ENCODE peak calls at places on chromosome 18, in nine cellular contexts. L is naive thymus-derived CD4-positive, alpha-beta T cell; M is mesendoderm; A is Panc1; F is cardiac muscle cell; J is thyroid gland; B is WERI-Rb-1; O is IMR-90; I is heart left ventricle. Q is an unnamed sample. For H3K27me3, the result is how much of the 10 kb centered on the place peaks cover.

GRCh38 chr18:58362829-58363231 is 266.1 kb downstream of the ALPK2 start:
- DNase-seq in M (no peak), J (no peak), F (no peak), B (no peak), A (no peak), O (peak), I (no peak), L (no peak), Q (no peak)

GRCh38 chr18:42363446-42363845 is 408.4 kb downstream of the PIK3C3 start:
- DNase-seq in M (peak), O (no peak), B (peak), L (no peak), A (no peak), J (no peak), I (no peak), F (no peak), Q (no peak)

GRCh38 chr18:76956648-76957047 is 134.3 kb downstream of the ZNF236 start:
- DNase-seq in O (no peak), J (no peak), M (no peak), L (no peak), B (no peak), F (no peak), A (no peak), I (no peak), Q (no peak)

GRCh38 chr18:36302676-36303075 is 5.2 kb downstream of the FHOD3 start:
- DNase-seq in L (no peak), I (no peak), J (no peak), A (no peak), B (peak), F (no peak), O (peak), M (no peak), Q (no peak)

GRCh38 chr18:43606800-43607199 is 329.5 kb upstream of the SYT4 start:
- DNase-seq in J (no peak), M (no peak), A (no peak), B (no peak), L (no peak), I (no peak), O (no peak), F (no peak), Q (no peak)

GRCh38 chr18:41145526-41145925 is 809.5 kb upstream of the PIK3C3 start:
- DNase-seq in I (no peak), A (no peak), J (no peak), L (no peak), O (no peak), F (peak), M (no peak), B (no peak), Q (no peak)

GRCh38 chr18:73717570-73717969 is 430.1 kb downstream of the FBXO15 start:
- DNase-seq in L (no peak), J (no peak), O (peak), M (peak), A (peak), B (no peak), F (no peak), I (no peak), Q (no peak)

GRCh38 chr18:8260319-8260718 is 348.9 kb upstream of the RAB12 start:
- DNase-seq in B (no peak), F (peak), J (no peak), M (peak), O (peak), I (no peak), L (no peak), A (no peak), Q (no peak)

GRCh38 chr18:8609711-8610441 is 639 bp downstream of the RAB12 start:
- DNase-seq in L (peak), F (peak), I (peak), O (no peak), A (no peak), M (no peak), J (peak), B (peak), Q (peak)

GRCh38 chr18:79197531-79197930 is 128.3 kb downstream of the ATP9B start:
- DNase-seq in F (no peak), L (no peak), M (no peak), B (no peak), O (no peak), J (no peak), I (no peak), A (no peak), Q (no peak)

GRCh38 chr18:79588636-79589481 is 90.7 kb upstream of the CTDP1 start:
- DNase-seq in M (peak), J (peak), B (no peak), L (no peak), I (peak), A (no peak), F (peak), O (peak), Q (peak)

GRCh38 chr18:73201940-73202339 is 334.2 kb upstream of the NETO1 start:
- DNase-seq in I (no peak), A (no peak), F (no peak), L (no peak), O (peak), M (no peak), B (no peak), J (no peak), Q (no peak)

GRCh38 chr18:77967071-77967470 is 717.4 kb downstream of the GALR1 start:
- DNase-seq in B (no peak), L (no peak), A (no peak), F (no peak), O (no peak), M (no peak), I (no peak), J (no peak), Q (no peak)

GRCh38 chr18:77057043-77057442 is 75.5 kb downstream of the MBP start:
- DNase-seq in A (no peak), J (no peak), B (no peak), M (no peak), O (no peak), F (peak), L (no peak), I (peak), Q (no peak)

GRCh38 chr18:7575465-7576026 is 8.4 kb downstream of the PTPRM start:
- DNase-seq in J (no peak), L (no peak), F (peak), I (no peak), A (no peak), B (no peak), M (no peak), O (peak), Q (no peak)

GRCh38 chr18:76691800-76692199 is 130.6 kb upstream of the ZNF236 start:
- DNase-seq in F (peak), A (no peak), L (no peak), O (peak), M (no peak), J (no peak), B (no peak), I (no peak), Q (no peak)

GRCh38 chr18:44771572-44771956 is 90.9 kb downstream of the SETBP1 start:
- DNase-seq in B (no peak), J (no peak), O (no peak), I (no peak), A (no peak), L (no peak), F (no peak), M (no peak), Q (no peak)
- H3K4me3 ChIP-seq in B (no peak), J (no peak), O (no peak), I (no peak), A (no peak), L (no peak), F (no peak), M (no peak), Q (no peak)

DNA sequence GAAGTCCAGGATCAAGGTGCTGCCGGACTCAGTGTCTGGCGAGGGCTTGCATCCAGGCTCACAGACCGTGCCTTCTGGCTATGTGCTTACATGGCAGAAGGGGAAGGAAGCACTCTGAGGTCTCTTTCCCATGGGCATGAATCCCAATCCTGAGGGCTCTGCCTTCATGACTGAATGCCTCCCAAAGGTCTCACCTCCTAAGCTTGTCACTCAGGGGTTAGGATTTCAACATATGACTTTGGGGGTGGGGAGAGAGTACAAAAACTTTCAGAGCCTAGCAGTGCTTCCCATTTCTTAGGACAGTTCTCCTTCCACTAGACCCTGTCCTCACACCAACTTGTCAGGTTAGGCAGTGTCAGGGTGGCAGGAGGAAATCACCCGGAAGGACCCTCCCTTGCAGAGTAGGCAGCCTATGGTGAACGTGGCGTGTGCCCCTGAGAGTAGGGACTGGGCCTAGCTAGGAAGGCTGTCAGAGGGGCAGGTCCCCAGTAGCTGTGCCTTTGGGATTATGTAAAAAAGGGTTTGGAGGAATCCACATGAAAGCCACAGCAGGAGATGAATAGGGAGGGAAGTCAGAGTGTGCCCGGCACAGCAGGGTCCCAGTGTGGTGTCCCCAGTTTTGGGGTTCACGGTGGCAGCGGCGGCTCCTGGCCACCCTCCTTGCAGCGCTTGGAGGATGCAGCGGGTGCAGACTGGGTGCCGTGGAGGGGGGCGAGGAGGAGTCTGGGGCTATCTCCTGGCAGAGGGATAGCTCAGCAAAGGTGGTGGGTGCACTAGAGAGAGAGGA is 233.3 kb downstream of the LDLRAD4 start:
- DNase-seq in J (no peak), B (no peak), A (no peak), L (no peak), O (no peak), I (no peak), F (no peak), M (peak), Q (peak)
- H3K27me3 ChIP-seq in J (under half), B (under half), A (under half), L (under half), O (under half), I (under half), F (under half), M (under half), Q (under half)

GRCh38 chr18:1015777-1016176 is 111.1 kb downstream of the ADCYAP1 start:
- DNase-seq in A (no peak), J (no peak), F (peak), L (no peak), B (no peak), I (no peak), M (no peak), O (no peak), Q (no peak)

GRCh38 chr18:1013951-1014350 is 109.3 kb downstream of the ADCYAP1 start:
- DNase-seq in L (no peak), B (no peak), F (no peak), J (no peak), O (no peak), A (no peak), M (peak), I (no peak), Q (no peak)

GRCh38 chr18:1014496-1014895 is 109.8 kb downstream of the ADCYAP1 start:
- DNase-seq in M (peak), O (no peak), F (peak), B (peak), L (no peak), A (no peak), I (no peak), J (no peak), Q (no peak)

GRCh38 chr18:1017227-1017626 is 112.6 kb downstream of the ADCYAP1 start:
- DNase-seq in J (no peak), M (peak), B (no peak), L (no peak), F (no peak), A (no peak), I (no peak), O (no peak), Q (no peak)

GRCh38 chr18:1014951-1015627 is 110.4 kb downstream of the ADCYAP1 start:
- DNase-seq in L (no peak), O (no peak), A (no peak), M (peak), J (peak), I (no peak), F (peak), B (no peak), Q (no peak)
- H3K4me3 ChIP-seq in L (no peak), O (no peak), A (no peak), M (no peak), J (no peak), I (no peak), F (no peak), B (no peak), Q (no peak)

GRCh38 chr18:75204262-75204977 is 4.5 kb downstream of the PTGR3 start:
- DNase-seq in M (peak), L (no peak), B (no peak), F (peak), A (no peak), O (peak), I (peak), J (peak), Q (peak)

GRCh38 chr18:75203456-75204261 is 5.3 kb downstream of the PTGR3 start:
- DNase-seq in O (peak), M (peak), L (no peak), B (no peak), F (peak), J (no peak), I (no peak), A (no peak), Q (peak)

GRCh38 chr18:75201936-75202335 is 7.0 kb downstream of the PTGR3 start:
- DNase-seq in O (no peak), I (no peak), L (no peak), B (no peak), F (no peak), A (no peak), J (no peak), M (no peak), Q (no peak)

GRCh38 chr18:75201273-75201898 is 7.6 kb downstream of the PTGR3 start:
- DNase-seq in O (no peak), J (no peak), L (no peak), I (no peak), M (no peak), B (no peak), A (no peak), F (no peak), Q (no peak)

GRCh38 chr18:75202976-75203375 is 6.0 kb downstream of the PTGR3 start:
- DNase-seq in A (no peak), M (no peak), I (no peak), J (no peak), O (no peak), F (no peak), L (no peak), B (no peak), Q (no peak)
- H3K27me3 ChIP-seq in A (under half), M (under half), I (under half), J (under half), O (under half), F (half or more), L (under half), B (under half), Q (half or more)

GRCh38 chr18:69840445-69840844 is 107.2 kb downstream of the CD226 start:
- DNase-seq in B (no peak), F (peak), M (no peak), L (no peak), O (peak), I (no peak), J (no peak), A (no peak), Q (no peak)

GRCh38 chr18:69839497-69839896 is 108.2 kb downstream of the CD226 start:
- DNase-seq in J (no peak), M (no peak), F (no peak), O (no peak), A (no peak), B (no peak), L (no peak), I (peak), Q (no peak)

GRCh38 chr18:69838620-69839411 is 108.9 kb downstream of the CD226 start:
- DNase-seq in F (no peak), L (no peak), I (no peak), J (no peak), A (no peak), M (peak), B (no peak), O (no peak), Q (peak)

GRCh38 chr18:69838003-69838402 is 109.7 kb downstream of the CD226 start:
- DNase-seq in I (no peak), L (no peak), J (no peak), A (no peak), B (no peak), F (no peak), M (no peak), O (no peak), Q (no peak)

DNA sequence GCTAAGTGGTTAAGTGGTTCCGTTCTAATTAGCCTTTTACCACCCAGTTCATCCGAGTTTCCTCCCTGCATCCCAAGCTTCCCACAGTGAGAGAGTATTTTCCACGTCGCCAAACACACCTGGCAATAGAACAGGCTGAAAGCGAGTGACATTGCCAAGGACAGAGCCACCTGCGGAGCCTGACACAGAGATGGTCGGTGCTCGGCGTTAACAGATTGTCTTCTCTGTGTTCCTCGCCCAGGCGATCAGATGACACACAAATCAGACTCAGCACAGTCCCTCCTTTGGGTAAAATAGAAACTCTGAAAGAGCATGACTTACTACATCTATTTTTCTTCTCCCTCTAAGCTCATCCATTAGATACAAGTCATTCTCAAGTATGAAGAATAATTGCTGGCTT is 107.7 kb downstream of the CD226 start:
- DNase-seq in B (no peak), J (no peak), A (no peak), L (no peak), F (no peak), M (no peak), I (no peak), O (no peak), Q (no peak)
- H3K4me3 ChIP-seq in B (no peak), J (no peak), A (no peak), L (no peak), F (no peak), M (no peak), I (no peak), O (no peak), Q (no peak)

GRCh38 chr18:75113455-75113854 is 95.5 kb downstream of the PTGR3 start:
- DNase-seq in A (no peak), J (no peak), O (no peak), B (no peak), L (no peak), F (no peak), I (no peak), M (no peak), Q (no peak)

GRCh38 chr18:75112486-75113096 is 96.3 kb downstream of the PTGR3 start:
- DNase-seq in O (no peak), F (no peak), I (no peak), B (no peak), L (no peak), J (no peak), M (no peak), A (no peak), Q (no peak)

GRCh38 chr18:75110311-75110710 is 98.6 kb downstream of the PTGR3 start:
- DNase-seq in L (no peak), J (no peak), A (no peak), B (no peak), O (no peak), I (no peak), F (no peak), M (no peak), Q (no peak)

GRCh38 chr18:75110846-75111415 is 98.0 kb downstream of the PTGR3 start:
- DNase-seq in A (no peak), I (no peak), O (no peak), F (no peak), M (no peak), B (no peak), L (no peak), J (no peak), Q (peak)

GRCh38 chr18:75111673-75112485 is 97.1 kb downstream of the PTGR3 start:
- DNase-seq in I (no peak), O (peak), B (no peak), A (no peak), M (no peak), J (no peak), F (no peak), L (no peak), Q (no peak)
- H3K27me3 ChIP-seq in I (under half), O (under half), B (under half), A (under half), M (under half), J (under half), F (under half), L (under half), Q (under half)